ENCODE peak calls at places on chromosomes 16 and 17, in eight cellular contexts. One of them, this sample, is unnamed. For H3K4me1, the result is how much of the 10 kb centered on the place peaks cover.

GRCh38 chr17:42133461-42134041 is 10.9 kb downstream of the HSPB9 start:
- DNase-seq in tibial artery: no peak
- DNase-seq in heart left ventricle: no peak
- DNase-seq in Peyer's patch: peak
- DNase-seq in HCT116: no peak
- DNase-seq in mucosa of descending colon: peak
- DNase-seq in H9: no peak
- DNase-seq in left ventricle myocardium inferior: no peak
- DNase-seq in this sample: peak

GRCh38 chr16:57017251-57017650 is 27.9 kb downstream of the NLRC5 start:
- DNase-seq in Peyer's patch: peak
- DNase-seq in tibial artery: no peak
- DNase-seq in heart left ventricle: no peak
- DNase-seq in left ventricle myocardium inferior: no peak
- DNase-seq in H9: no peak
- DNase-seq in mucosa of descending colon: no peak
- DNase-seq in HCT116: no peak
- DNase-seq in this sample: no peak

GRCh38 chr17:77594416-77595209 is 363.9 kb upstream of the TNRC6C start:
- DNase-seq in HCT116: no peak
- DNase-seq in mucosa of descending colon: no peak
- DNase-seq in tibial artery: no peak
- DNase-seq in heart left ventricle: no peak
- DNase-seq in Peyer's patch: no peak
- DNase-seq in H9: peak
- DNase-seq in left ventricle myocardium inferior: no peak
- DNase-seq in this sample: no peak

GRCh38 chr17:2207815-2208515 is 95.6 kb downstream of the SMG6 start:
- DNase-seq in left ventricle myocardium inferior: no peak
- DNase-seq in tibial artery: no peak
- DNase-seq in heart left ventricle: no peak
- DNase-seq in Peyer's patch: no peak
- DNase-seq in HCT116: no peak
- DNase-seq in mucosa of descending colon: no peak
- DNase-seq in H9: no peak
- DNase-seq in this sample: no peak

GRCh38 chr16:239948-240277 is 5.3 kb downstream of the FAM234A start:
- DNase-seq in heart left ventricle: peak
- DNase-seq in mucosa of descending colon: no peak
- DNase-seq in H9: no peak
- DNase-seq in HCT116: no peak
- DNase-seq in tibial artery: no peak
- DNase-seq in Peyer's patch: no peak
- DNase-seq in left ventricle myocardium inferior: no peak
- DNase-seq in this sample: no peak

GRCh38 chr17:50883850-50884291 is 17.7 kb upstream of the TOB1 start:
- DNase-seq in H9: peak
- DNase-seq in Peyer's patch: no peak
- DNase-seq in mucosa of descending colon: no peak
- DNase-seq in HCT116: no peak
- DNase-seq in left ventricle myocardium inferior: no peak
- DNase-seq in heart left ventricle: no peak
- DNase-seq in tibial artery: peak
- DNase-seq in this sample: no peak

GRCh38 chr17:4204190-4204589 is 59.6 kb downstream of the ANKFY1 start:
- DNase-seq in H9: no peak
- DNase-seq in Peyer's patch: no peak
- DNase-seq in left ventricle myocardium inferior: no peak
- DNase-seq in heart left ventricle: no peak
- DNase-seq in tibial artery: no peak
- DNase-seq in mucosa of descending colon: no peak
- DNase-seq in HCT116: no peak
- DNase-seq in this sample: no peak

GRCh38 chr17:21042434-21043295 is at the start of gene USP22:
- DNase-seq in H9: peak
- DNase-seq in Peyer's patch: peak
- DNase-seq in HCT116: no peak
- DNase-seq in mucosa of descending colon: no peak
- DNase-seq in tibial artery: peak
- DNase-seq in heart left ventricle: no peak
- DNase-seq in left ventricle myocardium inferior: no peak
- DNase-seq in this sample: peak

GRCh38 chr16:85209526-85210121 is 97.4 kb upstream of the CIBAR2 start:
- DNase-seq in HCT116: no peak
- DNase-seq in heart left ventricle: peak
- DNase-seq in Peyer's patch: no peak
- DNase-seq in tibial artery: no peak
- DNase-seq in left ventricle myocardium inferior: peak
- DNase-seq in H9: no peak
- DNase-seq in mucosa of descending colon: peak
- DNase-seq in this sample: no peak
- TF ChIP-seq CTCF in HCT116: no peak
- TF ChIP-seq CTCF in heart left ventricle: peak
- TF ChIP-seq CTCF in Peyer's patch: no peak
- TF ChIP-seq CTCF in tibial artery: no peak
- TF ChIP-seq CTCF in left ventricle myocardium inferior: peak
- TF ChIP-seq CTCF in H9: peak
- TF ChIP-seq CTCF in mucosa of descending colon: no peak
- TF ChIP-seq CTCF in this sample: no peak

DNA sequence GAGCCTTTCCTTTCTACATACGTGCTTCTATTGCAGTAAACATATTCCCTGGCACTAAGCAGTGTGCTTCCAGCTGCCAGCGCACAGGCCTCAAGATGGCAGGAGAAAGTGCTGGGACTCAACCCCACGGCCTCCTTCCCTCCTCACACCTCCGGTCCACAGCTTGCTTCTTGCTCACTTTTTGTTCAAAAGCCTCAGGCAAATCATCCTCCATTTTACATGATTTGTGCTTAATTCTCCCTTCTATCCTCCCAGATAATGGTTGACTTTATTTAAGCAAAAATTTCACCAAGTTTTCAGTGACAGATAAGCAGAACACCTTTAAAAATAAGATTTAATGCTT is 5.5 kb downstream of the CDK5R1 start:
- DNase-seq in H9: no peak
- DNase-seq in mucosa of descending colon: no peak
- DNase-seq in left ventricle myocardium inferior: no peak
- DNase-seq in heart left ventricle: no peak
- DNase-seq in HCT116: no peak
- DNase-seq in tibial artery: no peak
- DNase-seq in Peyer's patch: no peak
- DNase-seq in this sample: no peak
- H3K4me1 ChIP-seq in H9: under half
- H3K4me1 ChIP-seq in mucosa of descending colon: under half
- H3K4me1 ChIP-seq in left ventricle myocardium inferior: under half
- H3K4me1 ChIP-seq in heart left ventricle: under half
- H3K4me1 ChIP-seq in HCT116: under half
- H3K4me1 ChIP-seq in tibial artery: under half
- H3K4me1 ChIP-seq in Peyer's patch: under half
- H3K4me1 ChIP-seq in this sample: half or more

DNA sequence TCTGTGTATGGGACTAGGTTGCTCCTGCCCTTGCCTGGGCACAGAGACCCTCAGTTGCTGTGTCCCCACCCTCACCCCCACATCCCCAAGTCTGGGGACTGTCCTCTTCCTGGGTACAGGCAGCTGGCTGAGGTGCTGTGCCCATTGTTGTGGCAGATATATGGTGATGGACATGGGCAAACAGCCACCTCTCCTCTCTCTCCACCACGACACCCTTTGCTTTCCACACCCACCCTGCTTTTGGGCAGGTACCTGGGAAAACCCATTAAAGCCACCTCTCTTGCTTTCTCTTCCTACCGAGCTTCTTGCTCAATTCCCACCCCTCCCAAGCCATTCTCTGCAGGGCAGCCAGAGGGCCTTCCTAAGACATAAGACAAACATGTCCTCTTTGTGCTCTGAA is 21.7 kb downstream of the TRPV2 start:
- DNase-seq in H9: peak
- DNase-seq in mucosa of descending colon: no peak
- DNase-seq in Peyer's patch: no peak
- DNase-seq in heart left ventricle: no peak
- DNase-seq in tibial artery: no peak
- DNase-seq in HCT116: no peak
- DNase-seq in left ventricle myocardium inferior: no peak
- DNase-seq in this sample: no peak
- TF ChIP-seq CTCF in H9: no peak
- TF ChIP-seq CTCF in mucosa of descending colon: no peak
- TF ChIP-seq CTCF in Peyer's patch: no peak
- TF ChIP-seq CTCF in heart left ventricle: no peak
- TF ChIP-seq CTCF in tibial artery: no peak
- TF ChIP-seq CTCF in HCT116: no peak
- TF ChIP-seq CTCF in left ventricle myocardium inferior: no peak
- TF ChIP-seq CTCF in this sample: no peak

GRCh38 chr17:64254755-64255154 is 8.3 kb downstream of the TEX2 start:
- DNase-seq in HCT116: no peak
- DNase-seq in mucosa of descending colon: no peak
- DNase-seq in tibial artery: no peak
- DNase-seq in Peyer's patch: no peak
- DNase-seq in heart left ventricle: no peak
- DNase-seq in left ventricle myocardium inferior: no peak
- DNase-seq in H9: no peak
- DNase-seq in this sample: no peak
- H3K4me1 ChIP-seq in HCT116: under half
- H3K4me1 ChIP-seq in mucosa of descending colon: under half
- H3K4me1 ChIP-seq in tibial artery: under half
- H3K4me1 ChIP-seq in Peyer's patch: under half
- H3K4me1 ChIP-seq in heart left ventricle: half or more
- H3K4me1 ChIP-seq in left ventricle myocardium inferior: half or more
- H3K4me1 ChIP-seq in H9: under half
- H3K4me1 ChIP-seq in this sample: under half

GRCh38 chr17:49707246-49707607 is 537 bp downstream of the SLC35B1 start:
- DNase-seq in mucosa of descending colon: no peak
- DNase-seq in left ventricle myocardium inferior: no peak
- DNase-seq in HCT116: no peak
- DNase-seq in heart left ventricle: no peak
- DNase-seq in Peyer's patch: no peak
- DNase-seq in H9: no peak
- DNase-seq in tibial artery: no peak
- DNase-seq in this sample: no peak
- TF ChIP-seq CTCF in mucosa of descending colon: no peak
- TF ChIP-seq CTCF in left ventricle myocardium inferior: no peak
- TF ChIP-seq CTCF in HCT116: no peak
- TF ChIP-seq CTCF in heart left ventricle: no peak
- TF ChIP-seq CTCF in Peyer's patch: no peak
- TF ChIP-seq CTCF in H9: no peak
- TF ChIP-seq CTCF in tibial artery: no peak
- TF ChIP-seq CTCF in this sample: peak

DNA sequence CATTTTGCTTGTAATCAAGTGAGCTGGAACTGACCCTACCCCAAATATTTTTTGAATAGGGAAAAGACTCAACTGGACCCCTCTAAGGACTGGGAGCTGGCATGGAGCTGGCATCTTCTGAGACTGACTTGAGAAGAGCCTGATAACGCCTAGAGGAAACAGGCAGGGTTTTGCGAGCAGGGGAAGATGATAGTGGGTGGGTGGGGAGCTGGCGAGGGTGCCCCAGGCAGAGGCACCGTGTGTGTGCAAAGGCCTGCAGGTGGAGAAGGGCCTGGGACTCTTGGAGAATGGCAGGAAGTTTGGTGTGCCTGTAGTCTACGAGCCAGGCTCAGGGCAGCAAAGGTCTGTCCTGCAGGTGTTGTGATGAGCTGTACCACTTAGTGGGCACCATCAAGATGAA is 4.1 kb downstream of the CRISPLD2 start:
- DNase-seq in mucosa of descending colon: no peak
- DNase-seq in Peyer's patch: no peak
- DNase-seq in tibial artery: no peak
- DNase-seq in left ventricle myocardium inferior: no peak
- DNase-seq in H9: no peak
- DNase-seq in heart left ventricle: no peak
- DNase-seq in HCT116: no peak
- DNase-seq in this sample: no peak
- H3K4me1 ChIP-seq in mucosa of descending colon: under half
- H3K4me1 ChIP-seq in Peyer's patch: under half
- H3K4me1 ChIP-seq in tibial artery: under half
- H3K4me1 ChIP-seq in left ventricle myocardium inferior: half or more
- H3K4me1 ChIP-seq in H9: under half
- H3K4me1 ChIP-seq in heart left ventricle: under half
- H3K4me1 ChIP-seq in HCT116: under half
- H3K4me1 ChIP-seq in this sample: under half

GRCh38 chr17:73304971-73305786 is 6.6 kb downstream of the CDC42EP4 start:
- DNase-seq in tibial artery: peak
- DNase-seq in heart left ventricle: peak
- DNase-seq in H9: peak
- DNase-seq in HCT116: peak
- DNase-seq in left ventricle myocardium inferior: peak
- DNase-seq in mucosa of descending colon: peak
- DNase-seq in Peyer's patch: peak
- DNase-seq in this sample: no peak
- TF ChIP-seq CTCF in tibial artery: peak
- TF ChIP-seq CTCF in heart left ventricle: peak
- TF ChIP-seq CTCF in H9: peak
- TF ChIP-seq CTCF in HCT116: no peak
- TF ChIP-seq CTCF in left ventricle myocardium inferior: peak
- TF ChIP-seq CTCF in mucosa of descending colon: no peak
- TF ChIP-seq CTCF in Peyer's patch: peak
- TF ChIP-seq CTCF in this sample: no peak

GRCh38 chr17:32281011-32281451 is 15.4 kb downstream of the RHBDL3 start:
- DNase-seq in heart left ventricle: peak
- DNase-seq in H9: no peak
- DNase-seq in HCT116: no peak
- DNase-seq in left ventricle myocardium inferior: peak
- DNase-seq in tibial artery: no peak
- DNase-seq in mucosa of descending colon: no peak
- DNase-seq in Peyer's patch: no peak
- DNase-seq in this sample: no peak
- H3K4me1 ChIP-seq in heart left ventricle: under half
- H3K4me1 ChIP-seq in H9: under half
- H3K4me1 ChIP-seq in HCT116: under half
- H3K4me1 ChIP-seq in left ventricle myocardium inferior: under half
- H3K4me1 ChIP-seq in tibial artery: under half
- H3K4me1 ChIP-seq in mucosa of descending colon: under half
- H3K4me1 ChIP-seq in Peyer's patch: under half
- H3K4me1 ChIP-seq in this sample: under half

This sample was measured in CD8-positive, alpha-beta T cell.